ENCODE peak calls at places on chromosomes 5 and 9, in ten cellular contexts. G is fibroblast of mammary gland; R is ELF-1; V is T-cell; A is SK-N-SH; B is H9; H is T47D; P is GM04503; K is stimulated activated CD8-positive, alpha-beta memory T cell treated with anti-CD3 and anti-CD28 coated beads, Interleukin-4, amount 100 ng/mL, for 1 hour; C is ovary. Y is an unnamed sample.
A peak's percentile ranks its signal among the peaks of the same experiment; 100 is the strongest.

GRCh38 chr5:1466631-1467265 is 21.5 kb upstream of the SLC6A3 start:
- DNase-seq in G (no peak), B (no peak), A (no peak), V (no peak), P (no peak), K (no peak), R (no peak), H (no peak), C (peak; percentile 10), Y (no peak)

GRCh38 chr5:81202652-81203051 is 30.5 kb upstream of the CKMT2 start:
- DNase-seq in A (no peak), G (peak; percentile 10), P (no peak), B (no peak), C (peak; percentile 49), V (no peak), H (no peak), K (no peak), R (no peak), Y (no peak)

GRCh38 chr5:139569276-139569955 is 8.3 kb downstream of the UBE2D2 start:
- DNase-seq in A (no peak), R (no peak), V (no peak), K (no peak), B (no peak), G (peak; percentile 21), P (no peak), C (no peak), H (peak; percentile 51), Y (no peak)

GRCh38 chr5:96155156-96155555 is 193.5 kb upstream of the ELL2 start:
- DNase-seq in R (no peak), G (no peak), P (no peak), B (no peak), C (no peak), K (no peak), H (peak; percentile 16), A (no peak), V (no peak), Y (no peak)

GRCh38 chr5:151659001-151659754 is 27.5 kb downstream of the SPARC start:
- DNase-seq in R (peak; percentile 91), A (peak; percentile 81), V (peak; percentile 69), P (no peak), H (peak; percentile 77), B (peak; percentile 91), K (peak; percentile 40), C (peak; percentile 92), G (peak; percentile 84), Y (peak; percentile 70)

GRCh38 chr5:111779260-111780254 is 22.6 kb upstream of the NREP start:
- DNase-seq in A (no peak), C (no peak), B (no peak), P (no peak), V (no peak), H (no peak), R (no peak), G (peak; percentile 45), K (no peak), Y (no peak)

GRCh38 chr9:135032868-135033460 is 54.5 kb upstream of the OLFM1 start:
- DNase-seq in B (peak; percentile 12), K (no peak), P (no peak), R (no peak), G (no peak), V (no peak), C (no peak), H (no peak), A (no peak), Y (no peak)

GRCh38 chr9:126975327-126976059 is 60.9 kb downstream of the RALGPS1 start:
- DNase-seq in R (no peak), V (no peak), A (no peak), C (no peak), H (peak; percentile 27), K (no peak), G (no peak), P (no peak), B (no peak), Y (no peak)

GRCh38 chr9:112447283-112447761 is 39.3 kb upstream of the KIAA1958 start:
- DNase-seq in C (no peak), A (no peak), K (no peak), B (no peak), P (peak; percentile 72), G (peak; percentile 69), V (no peak), R (no peak), H (no peak), Y (no peak)

GRCh38 chr5:159451197-159452052 is 121.1 kb upstream of the IL12B start:
- DNase-seq in P (peak; percentile 91), B (no peak), H (no peak), G (peak; percentile 97), R (no peak), K (no peak), C (peak; percentile 54), A (no peak), V (no peak), Y (peak; percentile 71)

GRCh38 chr5:17918373-17919104 is 284.3 kb downstream of the TAF11L14 start:
- DNase-seq in C (no peak), R (no peak), P (no peak), V (no peak), H (no peak), B (peak; percentile 50), K (no peak), A (no peak), G (no peak), Y (no peak)

GRCh38 chr9:119790022-119790421 is 420.8 kb upstream of the BRINP1 start:
- DNase-seq in C (no peak), K (no peak), G (no peak), V (no peak), R (no peak), P (no peak), H (no peak), A (no peak), B (no peak), Y (no peak)

GRCh38 chr5:35319231-35320002 is 89.1 kb upstream of the PRLR start:
- DNase-seq in K (no peak), H (peak; percentile 72), A (no peak), P (no peak), C (no peak), B (no peak), R (no peak), G (peak; percentile 63), V (no peak), Y (no peak)

GRCh38 chr5:10808347-10809212 is 47.5 kb upstream of the DAP start:
- DNase-seq in R (no peak), C (no peak), B (no peak), P (no peak), K (no peak), H (no peak), A (no peak), G (no peak), V (no peak), Y (no peak)

GRCh38 chr5:58759745-58760144 is 176.9 kb downstream of the RAB3C start:
- DNase-seq in K (no peak), G (peak; percentile 14), H (no peak), C (no peak), R (no peak), P (no peak), V (no peak), A (no peak), B (no peak), Y (no peak)

GRCh38 chr5:175572922-175573321 is 84.9 kb upstream of the HRH2 start:
- DNase-seq in H (no peak), G (peak; percentile 4), K (no peak), B (no peak), R (no peak), A (no peak), P (peak; percentile 7), C (no peak), V (no peak), Y (no peak)

GRCh38 chr9:93098236-93098946 is 2.4 kb downstream of the CARD19 start:
- DNase-seq in K (peak; percentile 31), C (peak; percentile 88), V (no peak), G (peak; percentile 98), A (peak; percentile 58), R (peak; percentile 50), H (peak; percentile 44), P (peak; percentile 82), B (no peak), Y (peak; percentile 93)

GRCh38 chr9:86713456-86713855 is 233.8 kb downstream of the GAS1 start:
- DNase-seq in R (no peak), G (peak; percentile 82), V (no peak), H (no peak), A (no peak), C (no peak), B (no peak), K (no peak), P (no peak), Y (no peak)

GRCh38 chr5:137174206-137174605 is 324.9 kb downstream of the SPOCK1 start:
- DNase-seq in A (no peak), C (no peak), H (no peak), K (no peak), B (no peak), V (no peak), R (no peak), G (no peak), P (no peak), Y (no peak)

GRCh38 chr5:14545308-14545707 is 36.3 kb upstream of the OTULINL start:
- DNase-seq in R (no peak), A (no peak), K (no peak), H (peak; percentile 11), B (no peak), G (no peak), V (no peak), C (no peak), P (no peak), Y (no peak)

GRCh38 chr5:41115281-41115680 is 44.1 kb upstream of the MROH2B start:
- DNase-seq in A (no peak), C (no peak), P (peak; percentile 21), R (no peak), H (no peak), B (no peak), V (no peak), G (peak; percentile 82), K (no peak), Y (no peak)

GRCh38 chr9:78296208-78296892 is 575 bp upstream of the PSAT1 start:
- DNase-seq in C (peak; percentile 60), A (peak; percentile 63), R (peak; percentile 81), H (peak; percentile 28), P (no peak), V (no peak), G (peak; percentile 35), K (no peak), B (peak; percentile 61), Y (peak; percentile 83)